ENCODE peak calls at places on chromosomes 7 and 10, in four cellular contexts. L is tibial artery, R is cardiac muscle cell, A is posterior vena cava. M is an unnamed sample.
A peak's percentile ranks its signal among the peaks of the same experiment; 100 is the strongest.

GRCh38 chr10:89296227-89296648 is 5.6 kb upstream of the IFIT2 start:
- DNase-seq in L (peak; percentile 33), R (peak; percentile 75), A (no peak), M (peak; percentile 64)

GRCh38 chr10:11913184-11913641 is 90.1 kb downstream of the PROSER2 start:
- DNase-seq in L (no peak), R (peak; percentile 27), A (peak; percentile 57), M (no peak)

GRCh38 chr7:115009736-115010435 is 88.0 kb downstream of the MDFIC start:
- DNase-seq in L (peak; percentile 67), R (peak; percentile 76), A (no peak), M (no peak)

GRCh38 chr7:88020953-88021650 is 87.1 kb downstream of the ADAM22 start:
- DNase-seq in L (no peak), R (no peak), A (no peak), M (no peak)

GRCh38 chr10:58475322-58476277 is 37.1 kb upstream of the BICC1 start:
- DNase-seq in L (no peak), R (peak; percentile 88), A (no peak), M (no peak)

GRCh38 chr10:67696029-67696428 is at the start of gene CTNNA3:
- DNase-seq in L (no peak), R (peak; percentile 8), A (no peak), M (no peak)

GRCh38 chr10:110138197-110138812 is 69.1 kb upstream of the MXI1 start:
- DNase-seq in L (no peak), R (peak; percentile 77), A (no peak), M (no peak)

GRCh38 chr10:69629897-69630650 is at the start of gene FAM241B:
- DNase-seq in L (no peak), R (peak; percentile 37), A (peak; percentile 89), M (peak; percentile 91)

GRCh38 chr7:46853451-46853850 is 728.5 kb downstream of the TNS3 start:
- DNase-seq in L (no peak), R (peak; percentile 62), A (no peak), M (no peak)

GRCh38 chr7:116455009-116455408 is 44.5 kb upstream of the CAV2 start:
- DNase-seq in L (no peak), R (peak; percentile 27), A (no peak), M (no peak)

GRCh38 chr10:59337254-59337653 is 25.1 kb downstream of the FAM13C start:
- DNase-seq in L (peak; percentile 37), R (peak; percentile 71), A (peak; percentile 53), M (no peak)

GRCh38 chr7:12861070-12861469 is 173.6 kb downstream of the ARL4A start:
- DNase-seq in L (no peak), R (peak; percentile 64), A (no peak), M (no peak)

GRCh38 chr7:130733866-130734524 is at the start of gene KLF14:
- DNase-seq in L (no peak), R (peak; percentile 20), A (no peak), M (no peak)

GRCh38 chr10:93175490-93175889 is 101.8 kb downstream of the CYP26A1 start:
- DNase-seq in L (no peak), R (no peak), A (no peak), M (no peak)

GRCh38 chr10:125159932-125160855 is at the start of gene CTBP2:
- DNase-seq in L (peak; percentile 70), R (peak; percentile 66), A (no peak), M (peak; percentile 76)

GRCh38 chr10:62250594-62251198 is 17.9 kb downstream of the RTKN2 start:
- DNase-seq in L (no peak), R (no peak), A (no peak), M (no peak)

GRCh38 chr10:84946984-84947383 is 618.6 kb downstream of the CCSER2 start:
- DNase-seq in L (no peak), R (no peak), A (no peak), M (no peak)

GRCh38 chr7:39978252-39978934 is 28.3 kb downstream of the CDK13 start:
- DNase-seq in L (no peak), R (no peak), A (no peak), M (no peak)

GRCh38 chr10:31928531-31929259 is at the start of gene ARHGAP12:
- DNase-seq in L (peak; percentile 89), R (peak; percentile 91), A (peak; percentile 97), M (peak; percentile 97)

GRCh38 chr7:36312064-36312914 is 77.4 kb upstream of the ANLN start:
- DNase-seq in L (no peak), R (no peak), A (no peak), M (no peak)

GRCh38 chr10:118020365-118020764 is 26.4 kb downstream of the RAB11FIP2 start:
- DNase-seq in L (no peak), R (no peak), A (no peak), M (no peak)

GRCh38 chr10:12946372-12946771 is 55.1 kb downstream of the CCDC3 start:
- DNase-seq in L (no peak), R (no peak), A (no peak), M (no peak)

GRCh38 chr10:5293691-5294550 is 70.8 kb upstream of the UCN3 start:
- DNase-seq in L (peak; percentile 52), R (peak; percentile 59), A (peak; percentile 86), M (peak; percentile 88)

GRCh38 chr10:6659451-6659850 is 79.4 kb upstream of the PRKCQ start:
- DNase-seq in L (no peak), R (peak; percentile 4), A (no peak), M (no peak)

GRCh38 chr7:2637066-2637471 is 5.3 kb downstream of the TTYH3 start:
- DNase-seq in L (no peak), R (no peak), A (peak; percentile 79), M (no peak)

GRCh38 chr7:123352957-123353356 is 153.2 kb upstream of the SLC13A1 start:
- DNase-seq in L (no peak), R (peak; percentile 38), A (no peak), M (no peak)

GRCh38 chr7:24279512-24279911 is 4.5 kb upstream of the NPY start:
- DNase-seq in L (no peak), R (no peak), A (no peak), M (no peak)

GRCh38 chr7:20264623-20265022 is 47.4 kb upstream of the MACC1 start:
- DNase-seq in L (no peak), R (no peak), A (no peak), M (no peak)

GRCh38 chr7:30900803-30901362 is 10.8 kb upstream of the AQP1 start:
- DNase-seq in L (no peak), R (no peak), A (no peak), M (no peak)

GRCh38 chr10:132390455-132391371 is 6.3 kb upstream of the PWWP2B start:
- DNase-seq in L (no peak), R (no peak), A (peak; percentile 76), M (peak; percentile 74)

GRCh38 chr7:147519062-147519461 is 1071.5 kb upstream of the C7orf33 start:
- DNase-seq in L (no peak), R (peak; percentile 21), A (no peak), M (no peak)

GRCh38 chr10:74179124-74179710 is 28.2 kb downstream of the ADK start:
- DNase-seq in L (no peak), R (no peak), A (no peak), M (no peak)

M was measured in aorta.